ENCODE peak calls at places on chromosomes 12 and 14, in four cellular contexts. One of them, this sample, is unnamed.

GRCh38 chr14:64114166-64114565 is 180.0 kb downstream of the ESR2 start:
- DNase-seq in IMR-90: peak; percentile 21
- DNase-seq in trophoblast cell: no peak
- DNase-seq in neuronal stem cell: no peak
- DNase-seq in this sample: peak; percentile 39

GRCh38 chr14:82886670-82887069 is 1353.0 kb upstream of the SEL1L start:
- DNase-seq in neuronal stem cell: no peak
- DNase-seq in IMR-90: no peak
- DNase-seq in trophoblast cell: no peak
- DNase-seq in this sample: no peak

GRCh38 chr12:88921434-88921833 is 341.2 kb upstream of the KITLG start:
- DNase-seq in IMR-90: no peak
- DNase-seq in trophoblast cell: no peak
- DNase-seq in neuronal stem cell: no peak
- DNase-seq in this sample: no peak

GRCh38 chr14:20624495-20625070 is 16.9 kb downstream of the OR6S1 start:
- DNase-seq in neuronal stem cell: no peak
- DNase-seq in trophoblast cell: peak; percentile 44
- DNase-seq in IMR-90: peak; percentile 60
- DNase-seq in this sample: peak; percentile 85

GRCh38 chr14:61362072-61362750 is 40.8 kb downstream of the PRKCH start:
- DNase-seq in trophoblast cell: no peak
- DNase-seq in neuronal stem cell: no peak
- DNase-seq in IMR-90: no peak
- DNase-seq in this sample: no peak

GRCh38 chr14:75323571-75323970 is 44.9 kb downstream of the FOS start:
- DNase-seq in IMR-90: peak; percentile 27
- DNase-seq in trophoblast cell: no peak
- DNase-seq in neuronal stem cell: no peak
- DNase-seq in this sample: no peak

GRCh38 chr14:93619176-93619793 is 169.0 kb downstream of the PRIMA1 start:
- DNase-seq in trophoblast cell: no peak
- DNase-seq in neuronal stem cell: peak; percentile 42
- DNase-seq in IMR-90: peak; percentile 50
- DNase-seq in this sample: no peak

GRCh38 chr14:100237735-100238418 is 1.1 kb upstream of the YY1 start:
- DNase-seq in IMR-90: peak; percentile 35
- DNase-seq in trophoblast cell: peak; percentile 10
- DNase-seq in neuronal stem cell: peak; percentile 41
- DNase-seq in this sample: peak; percentile 53

GRCh38 chr12:91924827-91925226 is 220.8 kb downstream of the BTG1 start:
- DNase-seq in IMR-90: no peak
- DNase-seq in neuronal stem cell: no peak
- DNase-seq in trophoblast cell: no peak
- DNase-seq in this sample: no peak

GRCh38 chr14:105499256-105500035 is 8.4 kb downstream of the TEDC1 start:
- DNase-seq in IMR-90: no peak
- DNase-seq in neuronal stem cell: no peak
- DNase-seq in trophoblast cell: no peak
- DNase-seq in this sample: peak; percentile 31

GRCh38 chr14:95268350-95268749 is 51.4 kb downstream of the CLMN start:
- DNase-seq in IMR-90: no peak
- DNase-seq in neuronal stem cell: no peak
- DNase-seq in trophoblast cell: no peak
- DNase-seq in this sample: no peak

GRCh38 chr12:96710127-96710745 is 196.8 kb upstream of the NEDD1 start:
- DNase-seq in neuronal stem cell: no peak
- DNase-seq in trophoblast cell: no peak
- DNase-seq in IMR-90: no peak
- DNase-seq in this sample: peak; percentile 72

GRCh38 chr12:122850695-122851350 is 15.6 kb downstream of the HIP1R start:
- DNase-seq in neuronal stem cell: no peak
- DNase-seq in trophoblast cell: no peak
- DNase-seq in IMR-90: peak; percentile 71
- DNase-seq in this sample: no peak

GRCh38 chr14:50778757-50779483 is 52.0 kb downstream of the NIN start:
- DNase-seq in IMR-90: peak; percentile 76
- DNase-seq in neuronal stem cell: no peak
- DNase-seq in trophoblast cell: no peak
- DNase-seq in this sample: no peak

GRCh38 chr14:72186461-72187035 is 254.3 kb downstream of the RGS6 start:
- DNase-seq in neuronal stem cell: no peak
- DNase-seq in trophoblast cell: no peak
- DNase-seq in IMR-90: no peak
- DNase-seq in this sample: no peak

GRCh38 chr14:38883127-38883526 is 219.9 kb downstream of the SEC23A start:
- DNase-seq in trophoblast cell: no peak
- DNase-seq in neuronal stem cell: no peak
- DNase-seq in IMR-90: no peak
- DNase-seq in this sample: no peak

GRCh38 chr12:79830425-79830824 is 104.5 kb downstream of the PPP1R12A start:
- DNase-seq in trophoblast cell: no peak
- DNase-seq in neuronal stem cell: no peak
- DNase-seq in IMR-90: no peak
- DNase-seq in this sample: no peak

GRCh38 chr14:46325777-46326176 is 325.8 kb downstream of the RPL10L start:
- DNase-seq in IMR-90: no peak
- DNase-seq in trophoblast cell: no peak
- DNase-seq in neuronal stem cell: no peak
- DNase-seq in this sample: no peak

GRCh38 chr12:95100264-95101190 is 27.1 kb upstream of the NR2C1 start:
- DNase-seq in neuronal stem cell: no peak
- DNase-seq in IMR-90: no peak
- DNase-seq in trophoblast cell: no peak
- DNase-seq in this sample: no peak

GRCh38 chr12:83827860-83828259 is 1084.7 kb downstream of the SLC6A15 start:
- DNase-seq in trophoblast cell: no peak
- DNase-seq in neuronal stem cell: no peak
- DNase-seq in IMR-90: no peak
- DNase-seq in this sample: peak; percentile 83

GRCh38 chr12:94767971-94768370 is 117.6 kb upstream of the TMCC3 start:
- DNase-seq in neuronal stem cell: no peak
- DNase-seq in IMR-90: peak; percentile 6
- DNase-seq in trophoblast cell: no peak
- DNase-seq in this sample: no peak

GRCh38 chr12:46212108-46212982 is 56.5 kb downstream of the SLC38A1 start:
- DNase-seq in neuronal stem cell: no peak
- DNase-seq in IMR-90: no peak
- DNase-seq in trophoblast cell: no peak
- DNase-seq in this sample: no peak

GRCh38 chr14:50758279-50758678 is 72.7 kb downstream of the NIN start:
- DNase-seq in IMR-90: no peak
- DNase-seq in trophoblast cell: no peak
- DNase-seq in neuronal stem cell: no peak
- DNase-seq in this sample: no peak

GRCh38 chr12:88035907-88036289 is 6.7 kb upstream of the C12orf50 start:
- DNase-seq in IMR-90: no peak
- DNase-seq in neuronal stem cell: no peak
- DNase-seq in trophoblast cell: no peak
- DNase-seq in this sample: no peak

GRCh38 chr12:1808798-1809480 is 11.4 kb upstream of the LRTM2 start:
- DNase-seq in neuronal stem cell: no peak
- DNase-seq in IMR-90: no peak
- DNase-seq in trophoblast cell: no peak
- DNase-seq in this sample: no peak

GRCh38 chr14:49962616-49963015 is 69.7 kb downstream of the ARF6 start:
- DNase-seq in neuronal stem cell: no peak
- DNase-seq in IMR-90: no peak
- DNase-seq in trophoblast cell: peak; percentile 72
- DNase-seq in this sample: no peak

GRCh38 chr14:28301179-28301578 is 465.4 kb upstream of the FOXG1 start:
- DNase-seq in IMR-90: no peak
- DNase-seq in neuronal stem cell: no peak
- DNase-seq in trophoblast cell: no peak
- DNase-seq in this sample: peak; percentile 41

GRCh38 chr12:26870491-26871419 is 37.8 kb upstream of the ITPR2 start:
- DNase-seq in trophoblast cell: peak; percentile 56
- DNase-seq in IMR-90: peak; percentile 57
- DNase-seq in neuronal stem cell: no peak
- DNase-seq in this sample: no peak

GRCh38 chr14:90419200-90419599 is 22.4 kb downstream of the CALM1 start:
- DNase-seq in trophoblast cell: peak; percentile 94
- DNase-seq in IMR-90: peak; percentile 98
- DNase-seq in neuronal stem cell: no peak
- DNase-seq in this sample: no peak

GRCh38 chr12:46264057-46264456 is 4.8 kb downstream of the SLC38A1 start:
- DNase-seq in neuronal stem cell: no peak
- DNase-seq in trophoblast cell: peak; percentile 73
- DNase-seq in IMR-90: peak; percentile 73
- DNase-seq in this sample: no peak

DNA sequence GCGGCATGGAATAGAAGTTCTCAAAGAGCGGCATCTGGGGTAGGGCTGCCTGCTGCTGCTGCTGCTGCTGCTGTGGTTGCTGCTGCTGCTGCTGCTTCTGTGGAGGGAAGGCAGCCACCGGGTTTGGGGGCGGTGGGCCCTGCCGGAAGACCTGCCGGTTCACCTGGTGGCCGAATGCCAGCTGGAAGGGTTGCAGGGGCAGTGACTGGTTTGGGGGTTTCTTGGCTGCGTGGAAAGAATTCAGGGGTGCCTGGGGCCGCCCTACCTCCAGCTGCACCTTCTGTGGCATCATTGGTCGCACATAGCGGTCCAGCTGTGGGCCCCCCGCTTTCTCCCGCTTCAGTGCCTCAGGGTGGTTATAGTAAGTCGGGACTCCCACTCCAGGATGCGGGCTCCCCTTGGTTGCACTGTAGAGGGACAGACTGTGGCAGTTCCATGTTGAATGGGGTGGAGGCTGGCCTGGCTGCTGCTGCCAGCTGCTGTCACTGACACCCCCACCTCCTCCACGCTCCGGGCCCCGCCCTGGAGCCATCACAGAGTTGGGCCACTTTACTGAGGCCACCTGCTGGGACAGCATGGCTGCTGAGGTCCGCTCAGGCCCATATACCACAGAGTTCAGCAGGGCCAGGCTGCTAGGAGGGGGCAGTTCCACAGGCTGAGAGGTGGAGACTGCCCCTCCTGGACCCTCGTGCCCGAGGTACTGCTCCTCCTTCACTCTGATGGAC is 25.2 kb upstream of the PNMA1 start:
- DNase-seq in neuronal stem cell: no peak
- DNase-seq in IMR-90: no peak
- DNase-seq in trophoblast cell: no peak
- DNase-seq in this sample: peak; percentile 23
- H3K27ac ChIP-seq in neuronal stem cell: no peak overlapping the region
- H3K27ac ChIP-seq in IMR-90: no peak overlapping the region
- H3K27ac ChIP-seq in trophoblast cell: no peak overlapping the region
- H3K27ac ChIP-seq in this sample: no peak overlapping the region

GRCh38 chr12:66189476-66189823 is 436 bp downstream of the IRAK3 start:
- DNase-seq in IMR-90: no peak
- DNase-seq in trophoblast cell: no peak
- DNase-seq in neuronal stem cell: no peak
- DNase-seq in this sample: no peak
- H4K8ac ChIP-seq in IMR-90: peak overlapping the region; percentile 11
- H4K8ac ChIP-seq in trophoblast cell: no peak overlapping the region
- H4K8ac ChIP-seq in neuronal stem cell: no peak overlapping the region
- H4K8ac ChIP-seq in this sample: no peak overlapping the region

GRCh38 chr12:110141389-110141788 is 17.2 kb downstream of the IFT81 start:
- DNase-seq in neuronal stem cell: no peak
- DNase-seq in IMR-90: peak; percentile 65
- DNase-seq in trophoblast cell: no peak
- DNase-seq in this sample: no peak
- H3K27ac ChIP-seq in neuronal stem cell: no peak overlapping the region
- H3K27ac ChIP-seq in IMR-90: no peak overlapping the region
- H3K27ac ChIP-seq in trophoblast cell: no peak overlapping the region
- H3K27ac ChIP-seq in this sample: no peak overlapping the region

GRCh38 chr12:104079024-104079423 is 14.7 kb downstream of the HCFC2 start:
- DNase-seq in trophoblast cell: no peak
- DNase-seq in neuronal stem cell: no peak
- DNase-seq in IMR-90: no peak
- DNase-seq in this sample: no peak

GRCh38 chr12:104083769-104084475 is 19.6 kb downstream of the HCFC2 start:
- DNase-seq in neuronal stem cell: no peak
- DNase-seq in trophoblast cell: no peak
- DNase-seq in IMR-90: no peak
- DNase-seq in this sample: no peak

DNA sequence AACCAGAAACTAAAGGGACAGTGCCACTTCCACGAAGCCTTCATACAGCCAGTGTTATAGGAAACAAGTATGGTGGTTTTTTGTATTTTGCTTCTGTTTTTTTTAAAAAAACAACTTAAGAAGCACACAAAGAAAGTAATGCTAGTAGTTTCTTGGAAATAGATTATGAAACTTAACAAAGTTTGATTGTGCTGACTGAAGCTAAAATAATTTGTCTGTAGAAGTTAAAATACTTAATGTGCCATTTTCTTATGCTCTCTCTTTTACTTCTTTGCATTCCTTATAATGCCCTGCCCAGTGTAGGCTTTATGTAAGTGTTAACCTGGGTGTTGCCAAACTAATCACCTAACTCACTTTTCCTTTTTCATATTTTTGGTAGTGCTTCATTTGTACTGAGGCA is 16.4 kb downstream of the HCFC2 start:
- DNase-seq in trophoblast cell: no peak
- DNase-seq in neuronal stem cell: no peak
- DNase-seq in IMR-90: no peak
- DNase-seq in this sample: no peak
- H4K8ac ChIP-seq in trophoblast cell: no peak overlapping the region
- H4K8ac ChIP-seq in neuronal stem cell: no peak overlapping the region
- H4K8ac ChIP-seq in IMR-90: no peak overlapping the region
- H4K8ac ChIP-seq in this sample: no peak overlapping the region

GRCh38 chr12:3454780-3455179 is 36.2 kb upstream of the PRMT8 start:
- DNase-seq in IMR-90: no peak
- DNase-seq in neuronal stem cell: no peak
- DNase-seq in trophoblast cell: no peak
- DNase-seq in this sample: peak; percentile 26
- H3K27ac ChIP-seq in IMR-90: no peak overlapping the region
- H3K27ac ChIP-seq in neuronal stem cell: no peak overlapping the region
- H3K27ac ChIP-seq in trophoblast cell: no peak overlapping the region
- H3K27ac ChIP-seq in this sample: no peak overlapping the region

DNA sequence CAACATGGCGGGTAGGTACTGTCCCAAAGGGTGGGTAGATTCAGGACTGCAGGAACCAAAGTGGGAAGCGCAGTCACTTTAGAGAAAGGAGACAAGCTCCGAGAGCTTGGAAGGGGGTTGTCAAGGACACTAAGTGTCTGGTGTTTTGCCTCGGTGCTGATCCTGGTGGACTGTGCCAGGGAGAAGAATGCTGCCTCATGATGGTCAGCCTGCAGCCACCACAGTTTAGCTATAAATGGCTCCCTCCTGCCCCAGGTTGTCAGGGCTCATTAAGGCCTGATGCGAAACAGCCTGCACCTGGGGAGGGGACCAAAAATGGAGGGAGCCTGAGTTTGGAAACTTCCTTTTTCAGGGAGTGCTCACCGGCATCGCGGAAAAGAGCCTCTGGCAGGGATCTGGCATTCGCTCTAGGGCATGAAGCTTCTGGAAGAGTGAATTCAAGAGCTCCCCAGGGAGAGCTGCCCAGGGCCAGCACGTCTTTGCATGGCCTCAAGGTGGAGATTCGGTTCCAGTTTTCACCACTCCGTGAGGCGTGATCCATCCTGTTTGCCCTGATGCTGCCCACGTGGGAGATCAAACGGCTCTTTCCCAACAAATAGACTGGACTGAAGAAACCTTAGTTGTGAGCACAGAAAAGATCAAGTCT is 164.0 kb downstream of the FOXN3 start:
- DNase-seq in neuronal stem cell: no peak
- DNase-seq in IMR-90: peak; percentile 11
- DNase-seq in trophoblast cell: peak; percentile 93
- DNase-seq in this sample: peak; percentile 48
- H4K8ac ChIP-seq in neuronal stem cell: no peak overlapping the region
- H4K8ac ChIP-seq in IMR-90: no peak overlapping the region
- H4K8ac ChIP-seq in trophoblast cell: no peak overlapping the region
- H4K8ac ChIP-seq in this sample: no peak overlapping the region

GRCh38 chr14:25132094-25132493 is 82.1 kb upstream of the STXBP6 start:
- DNase-seq in neuronal stem cell: no peak
- DNase-seq in trophoblast cell: no peak
- DNase-seq in IMR-90: no peak
- DNase-seq in this sample: no peak
- H3K27ac ChIP-seq in neuronal stem cell: no peak overlapping the region
- H3K27ac ChIP-seq in trophoblast cell: no peak overlapping the region
- H3K27ac ChIP-seq in IMR-90: no peak overlapping the region
- H3K27ac ChIP-seq in this sample: no peak overlapping the region

This sample was measured in H9.